ENCODE peak calls at places on chromosome 4, in five cellular contexts. One of them, this sample, is unnamed.

GRCh38 chr4:135201081-135201480 is 999.5 kb upstream of the PABPC4L start:
- DNase-seq in K562: no peak
- DNase-seq in IMR-90: peak; percentile 64
- DNase-seq in HepG2: no peak
- DNase-seq in GM12878: no peak
- DNase-seq in this sample: no peak

GRCh38 chr4:85780664-85781063 is 305.7 kb downstream of the ARHGAP24 start:
- DNase-seq in K562: no peak
- DNase-seq in IMR-90: no peak
- DNase-seq in HepG2: no peak
- DNase-seq in GM12878: no peak
- DNase-seq in this sample: no peak

GRCh38 chr4:13182136-13182535 is 302.0 kb downstream of the RAB28 start:
- DNase-seq in HepG2: no peak
- DNase-seq in GM12878: no peak
- DNase-seq in K562: no peak
- DNase-seq in IMR-90: no peak
- DNase-seq in this sample: no peak

GRCh38 chr4:125741825-125742452 is 427.2 kb downstream of the FAT4 start:
- DNase-seq in GM12878: no peak
- DNase-seq in IMR-90: peak; percentile 43
- DNase-seq in HepG2: peak; percentile 1
- DNase-seq in K562: peak; percentile 13
- DNase-seq in this sample: peak; percentile 43

GRCh38 chr4:112183252-112183651 is 38.0 kb downstream of the FAM241A start:
- DNase-seq in GM12878: no peak
- DNase-seq in IMR-90: peak; percentile 30
- DNase-seq in HepG2: no peak
- DNase-seq in K562: no peak
- DNase-seq in this sample: no peak

GRCh38 chr4:41594439-41594838 is 56.5 kb downstream of the LIMCH1 start:
- DNase-seq in HepG2: no peak
- DNase-seq in K562: no peak
- DNase-seq in GM12878: no peak
- DNase-seq in IMR-90: no peak
- DNase-seq in this sample: no peak

GRCh38 chr4:187333151-187333550 is 609.5 kb upstream of the FAT1 start:
- DNase-seq in K562: no peak
- DNase-seq in GM12878: no peak
- DNase-seq in HepG2: no peak
- DNase-seq in IMR-90: peak; percentile 22
- DNase-seq in this sample: no peak

GRCh38 chr4:64121803-64122202 is 287.4 kb downstream of the TECRL start:
- DNase-seq in GM12878: no peak
- DNase-seq in HepG2: no peak
- DNase-seq in IMR-90: no peak
- DNase-seq in K562: no peak
- DNase-seq in this sample: no peak

GRCh38 chr4:156968479-156968984 is 3.1 kb downstream of the PDGFC start:
- DNase-seq in K562: peak; percentile 9
- DNase-seq in GM12878: no peak
- DNase-seq in IMR-90: peak; percentile 85
- DNase-seq in HepG2: peak; percentile 55
- DNase-seq in this sample: peak; percentile 42

GRCh38 chr4:84939111-84939510 is 27.4 kb downstream of the WDFY3 start:
- DNase-seq in K562: no peak
- DNase-seq in GM12878: no peak
- DNase-seq in HepG2: no peak
- DNase-seq in IMR-90: no peak
- DNase-seq in this sample: no peak

GRCh38 chr4:90025248-90025647 is 101.9 kb upstream of the CCSER1 start:
- DNase-seq in GM12878: no peak
- DNase-seq in IMR-90: peak; percentile 0
- DNase-seq in HepG2: no peak
- DNase-seq in K562: no peak
- DNase-seq in this sample: no peak

GRCh38 chr4:156779046-156779445 is 192.6 kb downstream of the PDGFC start:
- DNase-seq in K562: no peak
- DNase-seq in IMR-90: peak; percentile 59
- DNase-seq in HepG2: no peak
- DNase-seq in GM12878: no peak
- DNase-seq in this sample: no peak

GRCh38 chr4:9825049-9825448 is 43.6 kb downstream of the DRD5 start:
- DNase-seq in GM12878: no peak
- DNase-seq in HepG2: no peak
- DNase-seq in K562: no peak
- DNase-seq in IMR-90: no peak
- DNase-seq in this sample: no peak

GRCh38 chr4:101967697-101968346 is 177.3 kb downstream of the BANK1 start:
- DNase-seq in HepG2: no peak
- DNase-seq in K562: no peak
- DNase-seq in GM12878: no peak
- DNase-seq in IMR-90: no peak
- DNase-seq in this sample: no peak

GRCh38 chr4:150126201-150126879 is 48.1 kb downstream of the DCLK2 start:
- DNase-seq in GM12878: no peak
- DNase-seq in HepG2: no peak
- DNase-seq in IMR-90: peak; percentile 68
- DNase-seq in K562: no peak
- DNase-seq in this sample: no peak

GRCh38 chr4:110175634-110176033 is 22.8 kb downstream of the ELOVL6 start:
- DNase-seq in HepG2: no peak
- DNase-seq in GM12878: no peak
- DNase-seq in IMR-90: peak; percentile 19
- DNase-seq in K562: no peak
- DNase-seq in this sample: no peak

GRCh38 chr4:40675166-40675565 is 45.5 kb upstream of the RBM47 start:
- DNase-seq in K562: no peak
- DNase-seq in IMR-90: no peak
- DNase-seq in HepG2: no peak
- DNase-seq in GM12878: no peak
- DNase-seq in this sample: no peak

GRCh38 chr4:151418385-151418784 is 9.4 kb downstream of the FHIP1A start:
- DNase-seq in IMR-90: peak; percentile 84
- DNase-seq in GM12878: no peak
- DNase-seq in HepG2: peak; percentile 75
- DNase-seq in K562: no peak
- DNase-seq in this sample: no peak

GRCh38 chr4:176775326-176775725 is 17.4 kb downstream of the VEGFC start:
- DNase-seq in K562: no peak
- DNase-seq in HepG2: no peak
- DNase-seq in IMR-90: no peak
- DNase-seq in GM12878: no peak
- DNase-seq in this sample: no peak

GRCh38 chr4:124053872-124054538 is 657.4 kb downstream of the SPRY1 start:
- DNase-seq in IMR-90: peak; percentile 24
- DNase-seq in HepG2: no peak
- DNase-seq in GM12878: no peak
- DNase-seq in K562: no peak
- DNase-seq in this sample: no peak

GRCh38 chr4:55838356-55838755 is 15.1 kb upstream of the EXOC1 start:
- DNase-seq in IMR-90: peak; percentile 5
- DNase-seq in GM12878: no peak
- DNase-seq in HepG2: no peak
- DNase-seq in K562: no peak
- DNase-seq in this sample: no peak

GRCh38 chr4:24763631-24764302 is 31.6 kb upstream of the SOD3 start:
- DNase-seq in IMR-90: peak; percentile 74
- DNase-seq in K562: no peak
- DNase-seq in HepG2: no peak
- DNase-seq in GM12878: no peak
- DNase-seq in this sample: no peak

GRCh38 chr4:17702666-17703065 is 78.8 kb downstream of the FAM184B start:
- DNase-seq in K562: no peak
- DNase-seq in GM12878: no peak
- DNase-seq in IMR-90: no peak
- DNase-seq in HepG2: no peak
- DNase-seq in this sample: no peak

GRCh38 chr4:8515316-8516060 is 64.7 kb upstream of the GPR78 start:
- DNase-seq in HepG2: no peak
- DNase-seq in K562: no peak
- DNase-seq in IMR-90: peak; percentile 66
- DNase-seq in GM12878: no peak
- DNase-seq in this sample: no peak

GRCh38 chr4:141131738-141132688 is 1.3 kb downstream of the RNF150 start:
- DNase-seq in HepG2: no peak
- DNase-seq in K562: no peak
- DNase-seq in GM12878: no peak
- DNase-seq in IMR-90: peak; percentile 20
- DNase-seq in this sample: no peak

GRCh38 chr4:5204781-5205180 is 153.5 kb downstream of the STK32B start:
- DNase-seq in IMR-90: no peak
- DNase-seq in GM12878: no peak
- DNase-seq in K562: no peak
- DNase-seq in HepG2: no peak
- DNase-seq in this sample: no peak

GRCh38 chr4:124478518-124478917 is 234.0 kb downstream of the ANKRD50 start:
- DNase-seq in HepG2: no peak
- DNase-seq in IMR-90: no peak
- DNase-seq in GM12878: no peak
- DNase-seq in K562: no peak
- DNase-seq in this sample: peak; percentile 44

GRCh38 chr4:173264245-173264959 is 69.8 kb downstream of the HMGB2 start:
- DNase-seq in GM12878: no peak
- DNase-seq in HepG2: no peak
- DNase-seq in IMR-90: peak; percentile 78
- DNase-seq in K562: peak; percentile 32
- DNase-seq in this sample: peak; percentile 36

GRCh38 chr4:176981074-176981473 is 188.4 kb upstream of the VEGFC start:
- DNase-seq in GM12878: no peak
- DNase-seq in IMR-90: no peak
- DNase-seq in HepG2: no peak
- DNase-seq in K562: no peak
- DNase-seq in this sample: no peak

GRCh38 chr4:8607603-8608481 is 15.3 kb downstream of the CPZ start:
- DNase-seq in IMR-90: no peak
- DNase-seq in HepG2: no peak
- DNase-seq in GM12878: no peak
- DNase-seq in K562: peak; percentile 80
- DNase-seq in this sample: peak; percentile 97

GRCh38 chr4:5828005-5828391 is 64.9 kb downstream of the CRMP1 start:
- DNase-seq in K562: no peak
- DNase-seq in IMR-90: no peak
- DNase-seq in HepG2: no peak
- DNase-seq in GM12878: no peak
- DNase-seq in this sample: no peak

GRCh38 chr4:123785515-123785914 is 388.9 kb downstream of the SPRY1 start:
- DNase-seq in HepG2: no peak
- DNase-seq in GM12878: no peak
- DNase-seq in IMR-90: peak; percentile 96
- DNase-seq in K562: no peak
- DNase-seq in this sample: no peak

GRCh38 chr4:36285784-36286480 is 4.5 kb downstream of the DTHD1 start:
- DNase-seq in K562: no peak
- DNase-seq in HepG2: no peak
- DNase-seq in GM12878: peak; percentile 93
- DNase-seq in IMR-90: no peak
- DNase-seq in this sample: no peak

GRCh38 chr4:119585771-119586170 is 42.8 kb downstream of the PDE5A start:
- DNase-seq in IMR-90: peak; percentile 80
- DNase-seq in HepG2: no peak
- DNase-seq in K562: no peak
- DNase-seq in GM12878: no peak
- DNase-seq in this sample: no peak

GRCh38 chr4:166499820-166500219 is 626.8 kb downstream of the TLL1 start:
- DNase-seq in K562: no peak
- DNase-seq in GM12878: peak; percentile 5
- DNase-seq in IMR-90: no peak
- DNase-seq in HepG2: no peak
- DNase-seq in this sample: no peak
- TF ChIP-seq SMC3 in K562: no peak
- TF ChIP-seq SMC3 in GM12878: no peak
- TF ChIP-seq SMC3 in IMR-90: no peak
- TF ChIP-seq SMC3 in HepG2: no peak
- TF ChIP-seq SMC3 in this sample: no peak

DNA sequence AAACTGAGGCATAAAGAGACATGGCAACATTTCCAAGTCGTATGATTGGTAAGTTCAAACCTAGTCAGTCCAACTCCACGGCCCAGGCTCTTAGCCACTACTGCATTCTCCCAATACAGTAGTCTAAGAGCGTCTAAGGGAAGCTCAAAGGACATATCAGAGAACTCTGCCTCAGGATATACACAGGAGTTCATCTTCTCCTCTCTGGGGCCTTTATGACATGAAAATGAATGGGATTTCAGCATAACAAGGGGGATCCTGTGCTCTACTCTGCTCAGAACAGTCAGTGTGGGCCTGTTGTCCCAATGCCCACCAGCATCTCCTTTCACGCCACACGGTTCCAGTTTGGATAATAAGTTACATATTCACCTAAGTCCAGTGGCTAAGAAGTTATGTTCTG is 4.2 kb downstream of the GASK1B start:
- DNase-seq in K562: no peak
- DNase-seq in IMR-90: no peak
- DNase-seq in HepG2: peak; percentile 5
- DNase-seq in GM12878: no peak
- DNase-seq in this sample: no peak
- H3K9ac ChIP-seq in K562: no peak overlapping the region
- H3K9ac ChIP-seq in IMR-90: no peak overlapping the region
- H3K9ac ChIP-seq in HepG2: peak overlapping the region; percentile 76
- H3K9ac ChIP-seq in GM12878: no peak overlapping the region
- H3K9ac ChIP-seq in this sample: no peak overlapping the region

GRCh38 chr4:53974561-53974960 is 89.8 kb downstream of the CHIC2 start:
- DNase-seq in IMR-90: no peak
- DNase-seq in K562: no peak
- DNase-seq in GM12878: no peak
- DNase-seq in HepG2: no peak
- DNase-seq in this sample: no peak
- TF ChIP-seq SMC3 in IMR-90: no peak
- TF ChIP-seq SMC3 in K562: no peak
- TF ChIP-seq SMC3 in GM12878: no peak
- TF ChIP-seq SMC3 in HepG2: no peak
- TF ChIP-seq SMC3 in this sample: no peak

GRCh38 chr4:48388504-48389154 is 47.3 kb downstream of the SLAIN2 start:
- DNase-seq in HepG2: no peak
- DNase-seq in K562: no peak
- DNase-seq in IMR-90: peak; percentile 74
- DNase-seq in GM12878: no peak
- DNase-seq in this sample: no peak
- H3K9ac ChIP-seq in HepG2: no peak overlapping the region
- H3K9ac ChIP-seq in K562: no peak overlapping the region
- H3K9ac ChIP-seq in IMR-90: no peak overlapping the region
- H3K9ac ChIP-seq in GM12878: no peak overlapping the region
- H3K9ac ChIP-seq in this sample: no peak overlapping the region

DNA sequence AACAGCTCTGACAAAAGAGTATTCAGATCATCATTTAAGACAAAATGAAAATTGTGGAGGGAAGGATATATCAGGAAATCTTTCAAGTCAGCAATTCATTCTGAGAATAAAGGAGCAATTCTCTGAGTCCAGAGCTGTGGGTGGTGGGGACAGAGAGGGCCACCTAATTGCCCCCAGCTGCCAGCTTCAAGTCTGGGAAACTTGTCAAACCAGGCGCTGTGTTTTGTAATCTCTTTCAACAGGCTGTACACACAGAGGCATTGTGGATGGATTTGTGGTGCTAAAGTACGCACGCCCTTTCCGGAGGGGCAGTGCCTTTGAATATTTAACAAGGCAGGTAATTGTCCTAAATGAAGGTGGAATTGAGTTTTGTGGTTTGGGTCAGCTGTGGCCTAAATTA is 591.1 kb upstream of the BOD1L1 start:
- DNase-seq in HepG2: no peak
- DNase-seq in IMR-90: no peak
- DNase-seq in GM12878: no peak
- DNase-seq in K562: no peak
- DNase-seq in this sample: no peak
- TF ChIP-seq SMC3 in HepG2: no peak
- TF ChIP-seq SMC3 in IMR-90: no peak
- TF ChIP-seq SMC3 in GM12878: no peak
- TF ChIP-seq SMC3 in K562: no peak
- TF ChIP-seq SMC3 in this sample: no peak